ENCODE peak calls at places on chromosome 1, in eight cellular contexts. A, L, O, E, T, R, S and D are unnamed samples.

GRCh38 chr1:119080586-119080985 is 59.9 kb downstream of the WARS2 start:
- DNase-seq in T (no peak), R (peak; percentile 69), S (no peak), L (no peak), O (peak; percentile 97), A (peak; percentile 32), E (no peak), D (peak; percentile 20)

GRCh38 chr1:153649867-153650235 is 8.7 kb upstream of the SNAPIN start:
- DNase-seq in R (no peak), O (no peak), A (no peak), L (no peak), T (peak; percentile 66), E (no peak), S (no peak), D (no peak)

GRCh38 chr1:107523736-107524135 is 382.9 kb downstream of the NTNG1 start:
- DNase-seq in T (no peak), S (no peak), A (peak; percentile 70), L (no peak), R (no peak), E (no peak), O (no peak), D (no peak)

GRCh38 chr1:75129660-75130311 is 4.4 kb upstream of the LHX8 start:
- DNase-seq in T (no peak), A (no peak), S (peak; percentile 8), R (peak; percentile 83), L (no peak), O (no peak), E (no peak), D (no peak)

GRCh38 chr1:12047120-12047876 is 15.8 kb upstream of the TNFRSF8 start:
- DNase-seq in E (peak; percentile 36), A (no peak), L (no peak), O (peak; percentile 63), T (no peak), S (peak; percentile 75), R (no peak), D (no peak)

GRCh38 chr1:220367833-220368232 is 95.6 kb upstream of the RAB3GAP2 start:
- DNase-seq in A (no peak), R (no peak), O (no peak), L (no peak), T (no peak), S (no peak), E (no peak), D (no peak)

GRCh38 chr1:210248341-210248740 is 15.7 kb downstream of the SERTAD4 start:
- DNase-seq in E (no peak), S (no peak), A (no peak), L (no peak), O (peak; percentile 17), T (no peak), R (no peak), D (no peak)

GRCh38 chr1:85200870-85201339 is at the start of gene SYDE2:
- DNase-seq in A (peak; percentile 89), R (peak; percentile 52), T (no peak), O (peak; percentile 81), E (no peak), S (peak; percentile 91), L (peak; percentile 59), D (peak; percentile 77)

GRCh38 chr1:161727343-161727924 is 6.1 kb downstream of the FCRLB start:
- DNase-seq in L (no peak), E (peak; percentile 72), S (no peak), O (peak; percentile 82), T (no peak), A (no peak), R (no peak), D (no peak)

GRCh38 chr1:194361374-194362131 is 1175.1 kb upstream of the B3GALT2 start:
- DNase-seq in L (no peak), T (no peak), E (no peak), O (no peak), A (no peak), R (no peak), S (no peak), D (no peak)

GRCh38 chr1:22582670-22583635 is 19.7 kb downstream of the EPHA8 start:
- DNase-seq in S (no peak), R (no peak), E (no peak), L (no peak), A (no peak), O (no peak), T (no peak), D (no peak)

GRCh38 chr1:223543559-223543958 is 121.9 kb downstream of the CAPN8 start:
- DNase-seq in E (no peak), R (no peak), A (no peak), S (no peak), O (no peak), T (no peak), L (no peak), D (no peak)

GRCh38 chr1:41424581-41425118 is 59.8 kb downstream of the EDN2 start:
- DNase-seq in L (no peak), R (no peak), O (no peak), T (no peak), E (no peak), A (no peak), S (no peak), D (no peak)

GRCh38 chr1:930633-931138 is 7.0 kb downstream of the SAMD11 start:
- DNase-seq in T (no peak), S (no peak), A (no peak), L (no peak), R (no peak), O (no peak), E (no peak), D (no peak)

GRCh38 chr1:244046907-244047738 is 4.0 kb upstream of the ZBTB18 start:
- DNase-seq in S (no peak), A (no peak), O (peak; percentile 33), E (peak; percentile 20), R (no peak), T (no peak), L (no peak), D (no peak)

GRCh38 chr1:161198206-161198876 is 513 bp downstream of the ADAMTS4 start:
- DNase-seq in R (no peak), E (no peak), S (no peak), A (peak; percentile 87), O (peak; percentile 57), T (peak; percentile 38), L (peak; percentile 74), D (peak; percentile 50)

GRCh38 chr1:41318135-41318534 is 43.1 kb upstream of the FOXO6 start:
- DNase-seq in O (no peak), L (no peak), A (no peak), R (no peak), S (no peak), E (no peak), T (no peak), D (no peak)

GRCh38 chr1:34694383-34694782 is 60.5 kb upstream of the GJB5 start:
- DNase-seq in E (no peak), A (no peak), R (no peak), S (no peak), L (no peak), O (no peak), T (no peak), D (no peak)
- TF ChIP-seq CTCF in E (no peak), A (no peak), R (no peak), S (no peak), L (no peak), O (no peak), T (no peak), D (no peak)

GRCh38 chr1:235468970-235469369 is 35.3 kb downstream of the B3GALNT2 start:
- DNase-seq in R (no peak), S (no peak), L (no peak), T (no peak), A (no peak), E (no peak), O (peak; percentile 61), D (no peak)
- TF ChIP-seq CTCF in R (no peak), S (no peak), L (no peak), T (no peak), A (no peak), E (no peak), O (no peak), D (no peak)

GRCh38 chr1:151832318-151832984 is 849 bp upstream of the RORC start:
- DNase-seq in R (peak; percentile 28), O (peak; percentile 74), L (no peak), E (no peak), S (no peak), T (no peak), A (no peak), D (peak; percentile 33)

GRCh38 chr1:151830055-151830454 is 1.5 kb downstream of the RORC start:
- DNase-seq in S (no peak), T (no peak), A (no peak), E (no peak), O (no peak), L (no peak), R (no peak), D (no peak)

GRCh38 chr1:151829352-151830046 is 2.1 kb downstream of the RORC start:
- DNase-seq in T (no peak), O (no peak), R (no peak), L (no peak), S (no peak), A (no peak), E (peak; percentile 46), D (no peak)

GRCh38 chr1:151831605-151832004 is at the start of gene RORC:
- DNase-seq in T (no peak), L (no peak), R (no peak), O (no peak), E (no peak), A (no peak), S (no peak), D (no peak)

GRCh38 chr1:151831256-151831591 is 378 bp downstream of the RORC start:
- DNase-seq in S (no peak), R (no peak), O (no peak), A (no peak), L (no peak), E (no peak), T (no peak), D (no peak)
- TF ChIP-seq CTCF in S (no peak), R (no peak), O (no peak), A (no peak), L (no peak), E (no peak), T (no peak), D (no peak)

GRCh38 chr1:201269900-201270410 is 13.4 kb upstream of the PKP1 start:
- DNase-seq in A (no peak), T (no peak), L (peak; percentile 9), R (no peak), E (no peak), S (no peak), O (no peak), D (no peak)
- TF ChIP-seq CTCF in A (no peak), T (no peak), L (no peak), R (no peak), E (no peak), S (no peak), O (no peak), D (no peak)